ENCODE peak calls at places on chromosomes 6 and 20, in six cellular contexts. U is endothelial cell; W is CD8-positive, alpha-beta T cell; E is neural crest cell; K is left lung; J is choroid plexus epithelial cell. M is an unnamed sample.

GRCh38 chr6:85252085-85252484 is 197.8 kb upstream of the NT5E start:
- DNase-seq in E (no peak), K (no peak), U (no peak), W (no peak), J (no peak), M (no peak)

GRCh38 chr6:164379786-164380185 is 929.6 kb downstream of the C6orf118 start:
- DNase-seq in K (no peak), J (no peak), E (no peak), W (no peak), U (no peak), M (no peak)

GRCh38 chr6:160049346-160049745 is 72.3 kb upstream of the SLC22A1 start:
- DNase-seq in W (no peak), E (no peak), U (no peak), K (no peak), J (no peak), M (no peak)

GRCh38 chr6:36967757-36968156 is 13.2 kb downstream of the PI16 start:
- DNase-seq in E (no peak), U (no peak), K (no peak), J (no peak), W (no peak), M (no peak)

GRCh38 chr6:110462884-110463481 is 13.4 kb downstream of the SLC22A16 start:
- DNase-seq in K (no peak), U (no peak), W (no peak), E (no peak), J (no peak), M (no peak)

GRCh38 chr20:39081255-39081654 is 119.1 kb downstream of the DHX35 start:
- DNase-seq in E (peak; percentile 93), W (peak; percentile 87), K (no peak), U (peak; percentile 90), J (peak; percentile 89), M (peak; percentile 94)

GRCh38 chr20:6576721-6577120 is 190.8 kb upstream of the BMP2 start:
- DNase-seq in W (no peak), U (no peak), K (no peak), E (no peak), J (peak; percentile 55), M (no peak)

GRCh38 chr20:3082306-3082951 is 2.1 kb downstream of the AVP start:
- DNase-seq in K (peak; percentile 75), J (no peak), W (no peak), E (no peak), U (no peak), M (no peak)

GRCh38 chr6:83696674-83697073 is 12.2 kb downstream of the SNAP91 start:
- DNase-seq in W (no peak), K (no peak), E (no peak), J (peak; percentile 2), U (no peak), M (no peak)

GRCh38 chr6:34205466-34205865 is 31.2 kb upstream of the HMGA1 start:
- DNase-seq in K (no peak), J (no peak), W (no peak), E (no peak), U (no peak), M (no peak)

GRCh38 chr20:17327185-17327780 is 100.4 kb downstream of the PCSK2 start:
- DNase-seq in J (no peak), W (no peak), E (no peak), U (no peak), K (peak; percentile 68), M (no peak)

GRCh38 chr6:21752054-21752811 is 158.7 kb downstream of the SOX4 start:
- DNase-seq in W (no peak), K (no peak), J (no peak), E (no peak), U (no peak), M (no peak)

GRCh38 chr20:36463212-36464061 is 77.9 kb upstream of the MYL9 start:
- DNase-seq in W (no peak), U (no peak), J (no peak), K (no peak), E (no peak), M (no peak)

GRCh38 chr6:149259753-149260152 is 57.8 kb upstream of the TAB2 start:
- DNase-seq in E (no peak), K (peak; percentile 53), J (no peak), W (no peak), U (no peak), M (no peak)

GRCh38 chr6:32153835-32154513 is at the start of gene PPT2:
- DNase-seq in U (peak; percentile 83), W (peak; percentile 80), J (peak; percentile 98), K (no peak), E (peak; percentile 80), M (peak; percentile 89)

GRCh38 chr20:8388146-8388545 is 256.1 kb downstream of the PLCB1 start:
- DNase-seq in J (peak; percentile 28), W (no peak), U (no peak), K (no peak), E (no peak), M (no peak)

GRCh38 chr6:31493875-31494694 is 3.9 kb upstream of the MICB start:
- DNase-seq in W (peak; percentile 87), J (peak; percentile 79), E (peak; percentile 81), K (peak; percentile 97), U (peak; percentile 78), M (peak; percentile 51)

GRCh38 chr6:147774856-147775255 is 266.4 kb downstream of the SAMD5 start:
- DNase-seq in W (no peak), U (peak; percentile 10), E (no peak), K (no peak), J (peak; percentile 16), M (no peak)

GRCh38 chr6:33359331-33359730 is 32.3 kb upstream of the KIFC1 start:
- DNase-seq in J (no peak), W (no peak), E (no peak), K (no peak), U (no peak), M (no peak)

GRCh38 chr6:44530910-44531234 is 143.4 kb downstream of the CDC5L start:
- DNase-seq in J (no peak), K (no peak), E (no peak), U (no peak), W (no peak), M (no peak)

GRCh38 chr6:86793649-86794048 is 143.7 kb upstream of the HTR1E start:
- DNase-seq in J (no peak), W (no peak), U (no peak), E (no peak), K (no peak), M (no peak)

GRCh38 chr6:11317885-11318771 is 85.7 kb upstream of the NEDD9 start:
- DNase-seq in W (peak; percentile 62), J (peak; percentile 99), U (no peak), E (no peak), K (no peak), M (peak; percentile 67)

GRCh38 chr20:17533396-17533795 is 2.2 kb upstream of the BFSP1 start:
- DNase-seq in W (no peak), J (peak; percentile 82), U (no peak), E (peak; percentile 6), K (no peak), M (no peak)

GRCh38 chr20:23248524-23248923 is 102.1 kb upstream of the NXT1 start:
- DNase-seq in J (peak; percentile 37), U (no peak), E (no peak), W (no peak), K (no peak), M (no peak)

GRCh38 chr6:113763883-113764282 is 93.3 kb upstream of the MARCKS start:
- DNase-seq in W (no peak), J (peak; percentile 72), K (no peak), E (no peak), U (no peak), M (no peak)

GRCh38 chr6:25025248-25025918 is 89.6 kb upstream of the RIPOR2 start:
- DNase-seq in E (no peak), U (no peak), J (no peak), W (no peak), K (no peak), M (no peak)

GRCh38 chr6:25026723-25027122 is 91.0 kb upstream of the RIPOR2 start:
- DNase-seq in K (peak; percentile 62), W (no peak), U (no peak), E (no peak), J (no peak), M (no peak)

GRCh38 chr6:25028346-25028745 is 92.6 kb upstream of the RIPOR2 start:
- DNase-seq in E (no peak), J (no peak), U (no peak), K (no peak), W (no peak), M (no peak)

GRCh38 chr6:25025919-25026301 is 90.2 kb upstream of the RIPOR2 start:
- DNase-seq in J (no peak), U (no peak), K (no peak), W (no peak), E (no peak), M (no peak)

GRCh38 chr6:25027221-25027916 is 91.6 kb upstream of the RIPOR2 start:
- DNase-seq in W (peak; percentile 84), E (no peak), J (no peak), K (peak; percentile 71), U (no peak), M (no peak)
- TF ChIP-seq CTCF in W (peak; percentile 60), E (no peak), J (no peak), K (no peak), U (no peak), M (no peak)

DNA sequence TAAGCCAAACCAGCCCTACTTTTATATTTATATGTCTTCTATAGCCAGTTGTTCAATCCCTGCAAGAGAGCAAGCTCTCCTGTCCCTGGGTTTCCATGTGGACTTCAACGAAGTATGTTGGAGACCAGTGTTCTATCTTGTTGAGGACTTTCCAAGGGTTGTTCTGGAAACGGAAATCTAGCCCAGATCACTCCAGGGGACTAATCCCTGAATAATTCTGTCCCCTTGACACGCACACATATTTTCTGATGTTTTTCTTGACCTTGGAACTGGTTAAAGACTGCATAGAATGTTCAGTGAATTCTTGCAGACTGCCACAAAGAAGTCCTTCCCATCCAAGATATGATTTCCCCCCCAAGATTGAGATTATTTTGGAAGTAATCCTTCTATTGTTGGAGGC is 9.5 kb upstream of the MYLK2 start:
- DNase-seq in U (no peak), W (no peak), E (no peak), J (peak; percentile 23), K (no peak), M (no peak)
- TF ChIP-seq CTCF in U (no peak), W (no peak), E (no peak), J (no peak), K (no peak), M (no peak)

GRCh38 chr6:106685833-106686232 is 56.5 kb downstream of the QRSL1 start:
- DNase-seq in U (no peak), W (no peak), K (no peak), J (no peak), E (no peak), M (no peak)

GRCh38 chr6:106692112-106692822 is 62.9 kb downstream of the QRSL1 start:
- DNase-seq in W (no peak), U (no peak), K (no peak), E (no peak), J (peak; percentile 55), M (peak; percentile 56)

GRCh38 chr6:106684011-106684410 is 54.6 kb downstream of the QRSL1 start:
- DNase-seq in E (no peak), W (no peak), U (no peak), K (no peak), J (no peak), M (no peak)

GRCh38 chr6:106692823-106693216 is 63.4 kb downstream of the QRSL1 start:
- DNase-seq in K (no peak), E (no peak), W (no peak), U (no peak), J (no peak), M (no peak)

GRCh38 chr6:106688177-106688951 is 59.0 kb downstream of the QRSL1 start:
- DNase-seq in W (no peak), E (no peak), J (no peak), U (no peak), K (no peak), M (no peak)
- TF ChIP-seq CTCF in W (no peak), E (no peak), J (no peak), U (no peak), K (no peak), M (no peak)

GRCh38 chr6:125526007-125526720 is 223.3 kb upstream of the HEY2 start:
- DNase-seq in U (no peak), J (no peak), E (no peak), K (no peak), W (no peak), M (no peak)
- TF ChIP-seq CTCF in U (no peak), J (no peak), E (no peak), K (no peak), W (no peak), M (no peak)

M was measured in dorsolateral prefrontal cortex.